ENCODE peak calls at places on chromosome 1, in seven cellular contexts. O is kidney tubule cell; L is activated naive CD8-positive, alpha-beta T cell treated with anti-CD3 and anti-CD28 coated beads, Interleukin-2, amount 50 U/mL, for 24 hours; Z is stimulated activated CD8-positive, alpha-beta memory T cell treated with anti-CD3 and anti-CD28 coated beads, Interleukin-15, amount 100 ng/mL, for 1 hour; R is RCC 7860; D is H7; G is pancreas. V is an unnamed sample.

GRCh38 chr1:227136210-227136609 is 182.1 kb downstream of the CDC42BPA start:
- DNase-seq in O (no peak), L (no peak), Z (no peak), R (no peak), D (no peak), G (no peak), V (no peak)

GRCh38 chr1:18967066-18967690 is 10.7 kb upstream of the IFFO2 start:
- DNase-seq in O (no peak), L (no peak), Z (no peak), R (no peak), D (no peak), G (no peak), V (no peak)

GRCh38 chr1:19557609-19558051 is 72.3 kb upstream of the CAPZB start:
- DNase-seq in O (peak; percentile 62), L (no peak), Z (no peak), R (peak; percentile 20), D (no peak), G (no peak), V (no peak)

GRCh38 chr1:230109871-230110667 is 43.0 kb downstream of the GALNT2 start:
- DNase-seq in O (no peak), L (peak; percentile 76), Z (no peak), R (no peak), D (peak; percentile 56), G (no peak), V (no peak)

GRCh38 chr1:164613176-164613575 is 54.2 kb downstream of the PBX1 start:
- DNase-seq in O (peak; percentile 82), L (no peak), Z (no peak), R (no peak), D (no peak), G (no peak), V (no peak)

GRCh38 chr1:67332653-67333529 is 25.2 kb downstream of the IL12RB2 start:
- DNase-seq in O (no peak), L (no peak), Z (no peak), R (no peak), D (no peak), G (no peak), V (no peak)

GRCh38 chr1:196558424-196558823 is 49.8 kb downstream of the KCNT2 start:
- DNase-seq in O (peak; percentile 56), L (no peak), Z (no peak), R (peak; percentile 60), D (no peak), G (no peak), V (no peak)

GRCh38 chr1:209416009-209416408 is 167.5 kb upstream of the CAMK1G start:
- DNase-seq in O (peak; percentile 100), L (no peak), Z (no peak), R (peak; percentile 98), D (no peak), G (no peak), V (no peak)